ENCODE peak calls at places on chromosomes 1 and 21, in five cellular contexts. One of them, this sample, is unnamed.

GRCh38 chr1:11930571-11931445 is 3.7 kb upstream of the PLOD1 start:
- DNase-seq in neural crest cell: no peak
- DNase-seq in H9: no peak
- DNase-seq in left lung: no peak
- DNase-seq in breast epithelium: no peak
- DNase-seq in this sample: no peak

GRCh38 chr1:40760984-40761383 is 22.6 kb upstream of the KCNQ4 start:
- DNase-seq in breast epithelium: no peak
- DNase-seq in neural crest cell: no peak
- DNase-seq in left lung: no peak
- DNase-seq in H9: no peak
- DNase-seq in this sample: no peak

GRCh38 chr1:90715334-90715733 is 1.8 kb downstream of the BARHL2 start:
- DNase-seq in left lung: no peak
- DNase-seq in breast epithelium: no peak
- DNase-seq in H9: no peak
- DNase-seq in neural crest cell: no peak
- DNase-seq in this sample: no peak

GRCh38 chr1:191869790-191870312 is 288.4 kb upstream of the RGS18 start:
- DNase-seq in left lung: no peak
- DNase-seq in H9: no peak
- DNase-seq in breast epithelium: no peak
- DNase-seq in neural crest cell: no peak
- DNase-seq in this sample: no peak

GRCh38 chr1:228308628-228309547 is 97.7 kb downstream of the TRIM11 start:
- DNase-seq in H9: peak; percentile 45
- DNase-seq in neural crest cell: no peak
- DNase-seq in left lung: peak; percentile 24
- DNase-seq in breast epithelium: no peak
- DNase-seq in this sample: peak; percentile 6

GRCh38 chr1:115193026-115193425 is 103.7 kb upstream of the TSPAN2 start:
- DNase-seq in breast epithelium: no peak
- DNase-seq in neural crest cell: no peak
- DNase-seq in left lung: no peak
- DNase-seq in H9: no peak
- DNase-seq in this sample: no peak

GRCh38 chr1:152247316-152247715 is 23.3 kb upstream of the HRNR start:
- DNase-seq in breast epithelium: no peak
- DNase-seq in left lung: no peak
- DNase-seq in neural crest cell: no peak
- DNase-seq in H9: no peak
- DNase-seq in this sample: no peak

GRCh38 chr1:46183926-46184557 is 7.8 kb upstream of the P3R3URF start:
- DNase-seq in neural crest cell: no peak
- DNase-seq in left lung: no peak
- DNase-seq in breast epithelium: no peak
- DNase-seq in H9: no peak
- DNase-seq in this sample: peak; percentile 43

GRCh38 chr1:179968994-179969919 is 14.6 kb downstream of the CEP350 start:
- DNase-seq in left lung: no peak
- DNase-seq in breast epithelium: no peak
- DNase-seq in H9: no peak
- DNase-seq in neural crest cell: no peak
- DNase-seq in this sample: no peak

GRCh38 chr1:12075195-12076114 is 12.4 kb downstream of the TNFRSF8 start:
- DNase-seq in left lung: peak; percentile 54
- DNase-seq in H9: no peak
- DNase-seq in breast epithelium: no peak
- DNase-seq in neural crest cell: no peak
- DNase-seq in this sample: no peak

GRCh38 chr1:235052067-235053008 is 76.3 kb downstream of the TOMM20 start:
- DNase-seq in left lung: no peak
- DNase-seq in breast epithelium: no peak
- DNase-seq in H9: no peak
- DNase-seq in neural crest cell: no peak
- DNase-seq in this sample: no peak

GRCh38 chr1:175537571-175537970 is 205.8 kb downstream of the TNR start:
- DNase-seq in left lung: no peak
- DNase-seq in neural crest cell: no peak
- DNase-seq in breast epithelium: no peak
- DNase-seq in H9: no peak
- DNase-seq in this sample: no peak

GRCh38 chr1:229253170-229253974 is 17.5 kb upstream of the RAB4A start:
- DNase-seq in neural crest cell: no peak
- DNase-seq in left lung: no peak
- DNase-seq in H9: peak; percentile 53
- DNase-seq in breast epithelium: no peak
- DNase-seq in this sample: no peak

DNA sequence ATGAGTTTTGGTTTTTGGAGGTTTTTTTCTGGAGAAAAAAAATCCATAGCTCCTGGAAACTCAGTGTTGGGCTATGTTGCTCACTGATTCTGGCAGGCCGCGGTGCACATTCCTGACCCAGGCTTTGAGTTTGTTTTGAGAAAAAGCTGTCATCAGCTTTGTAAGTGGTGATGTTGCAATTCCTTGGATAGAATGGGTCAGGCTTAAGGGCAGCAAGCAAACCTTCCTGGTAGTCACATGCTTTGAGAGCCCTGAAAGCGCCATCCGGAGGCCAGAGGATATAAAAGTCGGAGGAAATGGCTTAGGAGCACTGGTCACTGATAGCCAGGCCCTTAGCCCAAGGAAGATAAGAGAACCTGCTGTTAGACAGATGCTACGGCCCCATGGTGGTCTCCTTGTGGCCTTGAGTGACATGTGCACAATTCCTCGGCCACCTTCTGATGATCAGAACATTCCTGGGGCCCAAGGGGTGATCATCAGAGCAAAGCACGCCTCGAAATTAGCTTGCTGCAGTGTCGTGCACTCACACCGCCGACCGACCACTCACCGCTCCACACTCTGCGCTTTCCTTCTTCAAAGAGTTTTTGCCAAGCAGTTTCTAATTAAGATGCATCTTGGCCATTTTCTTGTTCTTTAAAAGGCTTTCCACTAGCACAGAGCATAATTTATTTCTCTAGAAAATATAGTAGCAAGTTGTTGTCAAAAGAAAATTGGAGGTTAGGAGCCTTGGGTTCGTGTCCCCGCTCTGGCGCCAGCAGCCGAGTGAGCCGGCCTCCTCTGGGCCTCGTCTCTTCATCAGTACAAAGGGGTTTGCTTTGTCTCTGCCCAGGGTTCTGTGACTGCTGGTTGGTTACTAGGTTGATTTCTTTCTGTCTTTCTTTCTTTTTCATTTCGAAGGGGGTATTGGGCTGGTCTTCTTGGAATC is 78.7 kb downstream of the MAN1C1 start:
- DNase-seq in left lung: peak; percentile 73
- DNase-seq in neural crest cell: no peak
- DNase-seq in H9: peak; percentile 75
- DNase-seq in breast epithelium: no peak
- DNase-seq in this sample: no peak
- TF ChIP-seq CTCF in left lung: no peak
- TF ChIP-seq CTCF in neural crest cell: peak; percentile 21
- TF ChIP-seq CTCF in H9: peak; percentile 50
- TF ChIP-seq CTCF in breast epithelium: no peak
- TF ChIP-seq CTCF in this sample: no peak

DNA sequence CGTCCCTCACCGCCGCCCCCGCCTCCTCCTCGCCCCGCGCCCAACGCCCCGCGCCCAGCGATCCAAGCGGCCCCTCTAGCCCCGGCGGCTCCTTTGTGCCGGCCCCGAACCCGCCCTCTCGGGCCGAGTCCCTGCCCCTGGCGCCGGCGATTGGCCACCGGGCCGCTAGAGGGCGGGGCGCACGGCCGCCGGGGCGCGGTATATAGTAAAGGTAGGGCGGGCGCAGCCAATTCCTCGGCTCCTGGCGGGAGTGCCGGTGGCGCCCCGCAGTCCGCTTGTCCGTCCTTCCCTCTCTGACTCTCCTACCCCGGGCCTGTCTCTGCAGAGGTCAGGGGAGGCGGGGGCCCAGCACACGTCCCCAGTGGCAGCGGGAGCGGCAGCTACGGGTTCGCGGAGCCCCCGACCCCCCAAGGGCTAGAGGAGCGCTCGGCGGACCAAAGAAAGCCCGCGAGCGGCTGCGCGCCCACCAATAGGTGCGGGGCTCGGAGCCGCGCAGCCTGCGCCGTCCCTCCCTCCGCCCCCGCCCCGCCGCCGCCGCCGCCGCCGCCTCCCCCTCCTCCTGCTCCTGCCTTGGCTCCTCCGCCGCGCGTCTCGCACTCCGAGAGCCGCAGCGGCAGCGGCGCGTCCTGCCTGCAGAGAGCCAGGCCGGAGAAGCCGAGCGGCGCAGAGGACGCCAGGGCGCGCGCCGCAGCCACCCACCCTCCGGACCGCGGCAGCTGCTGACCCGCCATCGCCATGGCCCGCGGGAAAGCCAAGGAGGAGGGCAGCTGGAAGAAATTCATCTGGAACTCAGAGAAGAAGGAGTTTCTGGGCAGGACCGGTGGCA is at the start of gene ATP1B1:
- DNase-seq in breast epithelium: peak; percentile 89
- DNase-seq in neural crest cell: peak; percentile 86
- DNase-seq in H9: peak; percentile 94
- DNase-seq in left lung: peak; percentile 87
- DNase-seq in this sample: peak; percentile 82
- TF ChIP-seq CTCF in breast epithelium: peak; percentile 64
- TF ChIP-seq CTCF in neural crest cell: peak; percentile 39
- TF ChIP-seq CTCF in H9: peak; percentile 25
- TF ChIP-seq CTCF in left lung: peak; percentile 25
- TF ChIP-seq CTCF in this sample: peak; percentile 45

GRCh38 chr21:26961704-26962103 is 5.2 kb downstream of the ADAMTS5 start:
- DNase-seq in neural crest cell: no peak
- DNase-seq in H9: peak; percentile 51
- DNase-seq in left lung: no peak
- DNase-seq in breast epithelium: no peak
- DNase-seq in this sample: no peak
- TF ChIP-seq CTCF in neural crest cell: peak; percentile 41
- TF ChIP-seq CTCF in H9: peak; percentile 77
- TF ChIP-seq CTCF in left lung: no peak
- TF ChIP-seq CTCF in breast epithelium: no peak
- TF ChIP-seq CTCF in this sample: peak; percentile 17

DNA sequence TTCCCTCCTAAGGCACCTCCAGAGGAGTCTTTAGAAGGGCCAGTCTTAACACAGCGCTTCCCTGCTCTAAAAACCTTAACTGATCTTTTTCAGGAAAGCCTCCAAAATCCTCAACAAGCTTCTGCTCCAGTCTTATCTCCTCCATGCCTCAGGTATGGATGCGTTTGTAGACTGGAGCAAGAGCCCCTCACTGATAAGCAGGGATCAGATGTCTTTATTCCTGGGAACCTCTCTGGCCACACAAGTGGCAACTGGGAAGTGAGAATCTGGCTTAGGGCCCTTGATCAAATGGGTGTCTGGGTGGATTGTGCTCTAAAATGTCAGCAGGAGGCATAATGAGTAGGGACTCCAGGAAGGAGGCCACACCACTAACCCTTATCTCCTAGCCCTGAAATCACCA is 1.4 kb downstream of the ZBTB8A start:
- DNase-seq in H9: no peak
- DNase-seq in neural crest cell: no peak
- DNase-seq in left lung: no peak
- DNase-seq in breast epithelium: no peak
- DNase-seq in this sample: no peak
- TF ChIP-seq CTCF in H9: no peak
- TF ChIP-seq CTCF in neural crest cell: no peak
- TF ChIP-seq CTCF in left lung: no peak
- TF ChIP-seq CTCF in breast epithelium: no peak
- TF ChIP-seq CTCF in this sample: no peak

GRCh38 chr1:66242646-66243547 is 291.1 kb upstream of the SGIP1 start:
- DNase-seq in breast epithelium: peak; percentile 67
- DNase-seq in H9: peak; percentile 84
- DNase-seq in neural crest cell: peak; percentile 80
- DNase-seq in left lung: peak; percentile 83
- DNase-seq in this sample: peak; percentile 23

GRCh38 chr1:66237722-66238479 is 296.1 kb upstream of the SGIP1 start:
- DNase-seq in left lung: no peak
- DNase-seq in breast epithelium: no peak
- DNase-seq in H9: no peak
- DNase-seq in neural crest cell: no peak
- DNase-seq in this sample: no peak

GRCh38 chr1:66240491-66241484 is 293.2 kb upstream of the SGIP1 start:
- DNase-seq in breast epithelium: no peak
- DNase-seq in left lung: no peak
- DNase-seq in H9: no peak
- DNase-seq in neural crest cell: no peak
- DNase-seq in this sample: no peak

GRCh38 chr1:66243548-66244130 is 290.3 kb upstream of the SGIP1 start:
- DNase-seq in H9: no peak
- DNase-seq in left lung: no peak
- DNase-seq in breast epithelium: no peak
- DNase-seq in neural crest cell: no peak
- DNase-seq in this sample: no peak

DNA sequence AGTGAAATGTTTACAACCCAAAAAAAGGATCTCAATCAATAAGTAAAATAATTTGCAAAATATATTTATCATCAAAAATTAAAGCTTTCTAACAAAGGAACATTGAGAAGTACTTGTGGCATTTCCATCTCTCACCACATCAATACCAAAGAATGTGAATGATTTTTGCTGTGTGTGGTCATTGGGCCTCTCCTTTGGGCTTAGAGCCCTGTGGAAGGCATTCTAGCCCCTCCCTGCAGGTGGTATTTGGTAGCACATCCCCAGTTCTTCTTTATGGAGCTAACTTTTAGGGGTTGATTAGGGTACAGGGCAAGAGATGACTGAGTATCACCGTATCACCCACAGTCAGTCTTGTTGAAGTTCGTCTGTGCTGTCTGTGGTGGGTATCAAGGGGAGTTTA is 294.1 kb upstream of the SGIP1 start:
- DNase-seq in neural crest cell: no peak
- DNase-seq in left lung: no peak
- DNase-seq in breast epithelium: no peak
- DNase-seq in H9: peak; percentile 31
- DNase-seq in this sample: no peak
- TF ChIP-seq CTCF in neural crest cell: peak; percentile 29
- TF ChIP-seq CTCF in left lung: no peak
- TF ChIP-seq CTCF in breast epithelium: no peak
- TF ChIP-seq CTCF in H9: peak; percentile 45
- TF ChIP-seq CTCF in this sample: no peak

This sample was measured in natural killer cell.